ENCODE peak calls at places on chromosomes 13 and 19, in five cellular contexts. D is lower leg skin; T is stimulated activated CD4-positive, alpha-beta T cell treated with anti-CD3 and anti-CD28 coated beads, Interleukin-4, amount 100 ng/mL, for 1 hour; G is NCI-H524 treated with DMSO at 0.1 percent for 48 hours; O is effector CD4-positive, alpha-beta T cell. N is an unnamed sample.

GRCh38 chr19:781800-782194 is 15.5 kb upstream of the PTBP1 start:
- DNase-seq in D (no peak), T (no peak), G (no peak), O (no peak), N (no peak)

GRCh38 chr19:10551698-10552301 is 8.1 kb downstream of the ATG4D start:
- DNase-seq in D (no peak), T (peak), G (no peak), O (no peak), N (no peak)

GRCh38 chr13:79869326-79869725 is 388.4 kb downstream of the NDFIP2 start:
- DNase-seq in D (no peak), T (no peak), G (no peak), O (no peak), N (peak)

GRCh38 chr19:2986951-2987491 is 9.7 kb downstream of the TLE6 start:
- DNase-seq in D (no peak), T (no peak), G (no peak), O (no peak), N (peak)

GRCh38 chr13:79379274-79379673 is 26.8 kb downstream of the RBM26 start:
- DNase-seq in D (no peak), T (no peak), G (no peak), O (no peak), N (no peak)

GRCh38 chr19:19746286-19747213 is 13.6 kb upstream of the ZNF14 start:
- DNase-seq in D (no peak), T (no peak), G (no peak), O (no peak), N (no peak)

GRCh38 chr13:51782026-51782710 is 21.8 kb downstream of the DHRS12 start:
- DNase-seq in D (no peak), T (no peak), G (no peak), O (no peak), N (no peak)

GRCh38 chr19:46928951-46929350 is 68.2 kb downstream of the ARHGAP35 start:
- DNase-seq in D (no peak), T (no peak), G (no peak), O (no peak), N (no peak)

GRCh38 chr19:37333457-37333856 is 37.4 kb upstream of the ZNF527 start:
- DNase-seq in D (no peak), T (no peak), G (no peak), O (no peak), N (no peak)

GRCh38 chr13:37097008-37097579 is 8.4 kb downstream of the CSNK1A1L start:
- DNase-seq in D (no peak), T (no peak), G (no peak), O (no peak), N (peak)